ENCODE peak calls at places on chromosomes 11 and 22, in eight cellular contexts. M is EL; J is NCI-H2029 treated with DMSO at 0.1 percent for 48 hours; L is NCI-H524; Y is NCI-H1105; I is stimulated activated CD4-positive, alpha-beta T cell treated with anti-CD3 and anti-CD28 coated beads, Interleukin-1b, Interleukin-23, amount 100 ng/mL, for 1 hour; S is DMS79; H is activated CD4-positive, CD25-positive, alpha-beta regulatory T cell treated with anti-CD3 and anti-CD28 coated beads, Interleukin-2, amount 50 U/mL, for 16 hours. B is an unnamed sample.
A peak's percentile ranks its signal among the peaks of the same experiment; 100 is the strongest.

GRCh38 chr22:46006379-46007002 is 29.5 kb upstream of the WNT7B start:
- DNase-seq in S (peak; percentile 67), M (peak; percentile 92), J (peak; percentile 38), Y (peak; percentile 74), L (peak; percentile 35), H (peak; percentile 78), I (peak; percentile 89), B (peak; percentile 77)

GRCh38 chr11:70671611-70672010 is 273.3 kb downstream of the CTTN start:
- DNase-seq in I (no peak), J (no peak), Y (no peak), H (no peak), L (no peak), M (no peak), S (no peak), B (no peak)

GRCh38 chr11:69055598-69056516 is 7.1 kb downstream of the TPCN2 start:
- DNase-seq in S (no peak), J (no peak), I (no peak), L (no peak), Y (no peak), H (no peak), M (no peak), B (no peak)

GRCh38 chr11:75635009-75635909 is 33.6 kb downstream of the MAP6 start:
- DNase-seq in S (peak; percentile 87), I (no peak), Y (peak; percentile 70), J (peak; percentile 38), L (peak; percentile 42), H (no peak), M (no peak), B (no peak)

GRCh38 chr11:77299528-77299993 is 1.9 kb downstream of the GDPD4 start:
- DNase-seq in S (no peak), H (no peak), J (peak; percentile 41), I (no peak), L (no peak), Y (no peak), M (peak; percentile 32), B (no peak)

GRCh38 chr11:6633422-6634408 is 14.5 kb upstream of the TPP1 start:
- DNase-seq in S (no peak), I (no peak), M (no peak), Y (no peak), H (no peak), L (no peak), J (no peak), B (no peak)

GRCh38 chr11:59175104-59175503 is 3.2 kb downstream of the DTX4 start:
- DNase-seq in H (no peak), L (no peak), S (no peak), I (no peak), J (no peak), M (no peak), Y (no peak), B (no peak)

GRCh38 chr22:35915477-35916013 is 113.1 kb downstream of the RBFOX2 start:
- DNase-seq in I (no peak), M (peak; percentile 47), Y (no peak), S (peak; percentile 39), H (no peak), L (peak; percentile 94), J (peak; percentile 34), B (no peak)

GRCh38 chr11:134047586-134047999 is 21.3 kb upstream of the JAM3 start:
- DNase-seq in J (no peak), L (no peak), Y (no peak), I (no peak), H (no peak), M (peak; percentile 94), S (no peak), B (no peak)